ENCODE peak calls at places on chromosome 18, in five cellular contexts. X, Q, A, J and Y are unnamed samples. For H3K9me3, the result is how much of the 10 kb centered on the place peaks cover.

GRCh38 chr18:61096231-61096630 is 237.0 kb upstream of the CDH20 start:
- DNase-seq in X (no peak), A (no peak), Q (no peak), J (no peak), Y (no peak)

GRCh38 chr18:60693426-60693825 is 320.9 kb upstream of the MC4R start:
- DNase-seq in A (no peak), Q (no peak), J (no peak), X (no peak), Y (no peak)

GRCh38 chr18:74115046-74115445 is 32.6 kb downstream of the FBXO15 start:
- DNase-seq in J (no peak), A (peak), X (no peak), Q (peak), Y (no peak)

GRCh38 chr18:13216732-13217465 is 1.7 kb upstream of the LDLRAD4 start:
- DNase-seq in A (no peak), J (peak), Q (peak), X (no peak), Y (peak)

GRCh38 chr18:68397241-68398035 is 317.5 kb downstream of the TMX3 start:
- DNase-seq in A (no peak), Q (no peak), J (no peak), X (no peak), Y (no peak)

GRCh38 chr18:78069784-78070664 is 820.4 kb downstream of the GALR1 start:
- DNase-seq in A (no peak), J (peak), X (no peak), Q (no peak), Y (peak)

GRCh38 chr18:61400714-61401113 is 67.5 kb downstream of the CDH20 start:
- DNase-seq in A (peak), Q (peak), X (no peak), J (no peak), Y (no peak)

GRCh38 chr18:57730146-57730545 is 73.0 kb downstream of the ATP8B1 start:
- DNase-seq in A (no peak), Q (peak), J (no peak), X (no peak), Y (no peak)

GRCh38 chr18:60555629-60556028 is 183.1 kb upstream of the MC4R start:
- DNase-seq in J (no peak), A (no peak), Q (peak), X (no peak), Y (no peak)

GRCh38 chr18:76376668-76377358 is 118.2 kb downstream of the ZNF516 start:
- DNase-seq in A (no peak), X (no peak), Q (no peak), J (no peak), Y (no peak)

GRCh38 chr18:50578030-50578429 is 18.1 kb downstream of the MAPK4 start:
- DNase-seq in A (no peak), Q (no peak), X (no peak), J (no peak), Y (no peak)

GRCh38 chr18:76391038-76391437 is 104.0 kb downstream of the ZNF516 start:
- DNase-seq in J (no peak), X (no peak), A (no peak), Q (no peak), Y (no peak)

GRCh38 chr18:45014047-45014501 is 333.4 kb downstream of the SETBP1 start:
- DNase-seq in X (peak), A (peak), J (peak), Q (peak), Y (no peak)

GRCh38 chr18:48767090-48767670 is 183.6 kb downstream of the SMAD7 start:
- DNase-seq in J (no peak), Q (peak), X (no peak), A (no peak), Y (no peak)

GRCh38 chr18:49081511-49082146 is 130.9 kb upstream of the SMAD7 start:
- DNase-seq in X (no peak), A (no peak), J (no peak), Q (no peak), Y (no peak)

GRCh38 chr18:63374520-63374919 is 7.5 kb upstream of the KDSR start:
- DNase-seq in Q (no peak), X (no peak), J (no peak), A (peak), Y (no peak)

GRCh38 chr18:65298422-65298821 is 452.4 kb upstream of the CDH7 start:
- DNase-seq in X (no peak), Q (no peak), A (no peak), J (no peak), Y (no peak)

GRCh38 chr18:58714259-58714658 is 43.0 kb downstream of the MALT1 start:
- DNase-seq in A (no peak), X (no peak), Q (no peak), J (no peak), Y (no peak)

GRCh38 chr18:1914489-1914888 is 656.8 kb downstream of the METTL4 start:
- DNase-seq in Q (no peak), X (peak), A (no peak), J (no peak), Y (no peak)

GRCh38 chr18:35311506-35311905 is 21.5 kb upstream of the ZSCAN30 start:
- DNase-seq in X (no peak), Q (peak), A (no peak), J (no peak), Y (no peak)

GRCh38 chr18:63178526-63178880 is 141.1 kb downstream of the BCL2 start:
- DNase-seq in J (peak), X (no peak), A (no peak), Q (peak), Y (peak)

GRCh38 chr18:48367557-48367956 is 41.6 kb downstream of the ZBTB7C start:
- DNase-seq in X (no peak), J (no peak), A (no peak), Q (no peak), Y (no peak)

GRCh38 chr18:37403100-37403781 is 162.4 kb downstream of the CELF4 start:
- DNase-seq in Q (peak), A (peak), J (peak), X (no peak), Y (no peak)

GRCh38 chr18:49769047-49769708 is 44.2 kb downstream of the ACAA2 start:
- DNase-seq in X (no peak), J (no peak), Q (no peak), A (no peak), Y (no peak)

GRCh38 chr18:48771641-48772380 is 179.0 kb downstream of the SMAD7 start:
- DNase-seq in Q (no peak), J (no peak), A (no peak), X (no peak), Y (no peak)

GRCh38 chr18:76405280-76405679 is 89.8 kb downstream of the ZNF516 start:
- DNase-seq in J (no peak), X (no peak), Q (no peak), A (no peak), Y (peak)

GRCh38 chr18:22325396-22325795 is 92.3 kb downstream of the CTAGE1 start:
- DNase-seq in A (no peak), J (no peak), Q (no peak), X (no peak), Y (no peak)

GRCh38 chr18:33210575-33211189 is 229.8 kb downstream of the CCDC178 start:
- DNase-seq in J (peak), X (peak), Q (peak), A (no peak), Y (no peak)

GRCh38 chr18:49059028-49059670 is 108.4 kb upstream of the SMAD7 start:
- DNase-seq in A (no peak), J (no peak), Q (no peak), X (peak), Y (no peak)

GRCh38 chr18:74579704-74580103 is 18.0 kb upstream of the ZNF407 start:
- DNase-seq in A (no peak), J (no peak), X (no peak), Q (no peak), Y (no peak)

GRCh38 chr18:23949863-23950262 is 64.7 kb upstream of the TTC39C start:
- DNase-seq in X (no peak), J (no peak), Q (no peak), A (no peak), Y (no peak)

GRCh38 chr18:13500891-13501887 is 225.2 kb downstream of the FAM210A start:
- DNase-seq in X (peak), A (no peak), Q (peak), J (peak), Y (peak)

GRCh38 chr18:13456736-13457271 is 238.2 kb downstream of the LDLRAD4 start:
- DNase-seq in A (no peak), X (no peak), Q (no peak), J (no peak), Y (no peak)

DNA sequence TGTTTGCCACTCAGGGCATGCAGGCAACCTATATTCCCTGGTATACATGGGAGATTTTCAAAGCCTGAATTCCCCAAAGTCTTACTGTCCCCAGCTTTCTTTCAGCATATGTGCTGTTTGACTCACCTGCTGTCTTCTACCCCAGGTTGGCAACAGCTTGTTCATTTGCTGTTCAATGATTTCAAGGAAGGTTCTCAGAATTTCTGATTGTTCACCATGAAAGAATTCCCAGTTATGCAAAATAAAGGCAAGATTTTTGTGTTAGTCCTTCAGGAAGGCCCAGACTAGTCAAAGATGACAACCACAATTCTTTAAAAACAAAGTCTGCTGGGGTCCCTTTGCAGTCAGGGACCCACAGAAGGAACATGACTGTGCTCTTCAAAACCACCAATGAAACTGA is 1057.8 kb upstream of the CDH2 start:
- DNase-seq in Q (no peak), J (no peak), X (no peak), A (no peak), Y (no peak)
- H3K9me3 ChIP-seq in Q (under half), J (under half), X (under half), A (under half), Y (under half)

DNA sequence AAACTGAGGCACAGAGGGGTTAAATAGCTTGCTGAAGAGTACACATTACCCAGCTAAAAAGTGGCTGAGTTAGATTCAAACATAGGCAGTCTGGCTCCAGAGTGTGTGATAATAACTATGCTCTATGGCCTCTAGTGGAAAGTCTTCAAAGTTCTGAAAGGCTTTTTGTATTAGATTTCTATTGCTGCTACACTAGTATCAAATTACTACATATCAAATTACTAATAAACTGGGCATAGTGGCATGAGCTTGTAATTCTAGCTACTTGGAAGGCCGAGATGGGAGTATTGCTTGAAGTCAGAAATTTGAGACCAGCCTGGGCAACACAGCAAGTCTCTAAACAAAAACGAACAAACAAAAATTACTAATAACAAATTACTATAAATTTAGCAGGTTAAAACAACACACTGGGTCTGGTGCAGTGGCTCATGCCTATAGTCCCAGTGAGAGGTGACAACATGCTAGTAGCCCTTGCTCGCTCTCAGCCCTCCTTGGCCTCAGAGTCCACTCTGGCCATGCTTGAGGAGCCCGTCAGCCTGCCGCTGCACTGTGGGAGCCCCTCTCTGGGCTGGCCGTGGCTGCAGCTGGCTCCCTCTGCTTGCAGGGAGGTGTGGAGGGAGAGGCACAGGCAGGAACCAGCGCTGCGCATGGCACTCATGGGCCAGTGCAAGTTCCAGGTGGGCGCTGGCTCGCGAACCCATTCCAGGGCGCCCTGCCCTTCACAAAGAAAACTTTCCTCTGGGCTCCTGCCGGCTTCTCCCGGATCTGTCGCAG is 38.2 kb upstream of the TWSG1 start:
- DNase-seq in Q (no peak), A (no peak), X (no peak), J (no peak), Y (no peak)
- H3K9me3 ChIP-seq in Q (under half), A (under half), X (under half), J (under half), Y (under half)

GRCh38 chr18:11391636-11392035 is 217.8 kb upstream of the SLC35G4 start:
- DNase-seq in X (no peak), Q (no peak), A (no peak), J (no peak), Y (no peak)

GRCh38 chr18:11392292-11392691 is 217.1 kb upstream of the SLC35G4 start:
- DNase-seq in A (no peak), X (no peak), Q (no peak), J (no peak), Y (no peak)

GRCh38 chr18:11387880-11388279 is 221.5 kb upstream of the SLC35G4 start:
- DNase-seq in A (no peak), X (peak), Q (peak), J (peak), Y (peak)

GRCh38 chr18:11392974-11393373 is 216.4 kb upstream of the SLC35G4 start:
- DNase-seq in A (no peak), J (no peak), X (no peak), Q (no peak), Y (no peak)

DNA sequence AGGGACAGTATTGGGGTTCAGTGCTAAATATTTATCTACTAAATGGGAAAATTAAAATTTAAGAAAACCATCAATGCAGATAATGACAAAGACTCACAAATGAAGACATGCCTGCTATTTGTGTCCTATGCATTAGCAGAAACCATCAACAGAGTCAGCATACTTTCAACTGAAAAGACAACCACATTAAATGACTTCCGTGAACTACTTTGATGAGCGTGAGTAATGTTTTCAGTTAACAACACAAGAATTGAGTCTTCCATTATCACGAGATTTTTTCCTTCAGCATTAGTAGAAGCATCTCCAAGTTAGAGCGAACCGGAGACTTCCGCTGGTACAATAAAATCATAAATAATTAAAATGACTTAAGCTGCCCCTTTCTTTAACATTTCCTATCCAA is 220.1 kb upstream of the SLC35G4 start:
- DNase-seq in X (no peak), J (no peak), A (no peak), Q (no peak), Y (no peak)
- H3K9me3 ChIP-seq in X (under half), J (under half), A (under half), Q (under half), Y (under half)

DNA sequence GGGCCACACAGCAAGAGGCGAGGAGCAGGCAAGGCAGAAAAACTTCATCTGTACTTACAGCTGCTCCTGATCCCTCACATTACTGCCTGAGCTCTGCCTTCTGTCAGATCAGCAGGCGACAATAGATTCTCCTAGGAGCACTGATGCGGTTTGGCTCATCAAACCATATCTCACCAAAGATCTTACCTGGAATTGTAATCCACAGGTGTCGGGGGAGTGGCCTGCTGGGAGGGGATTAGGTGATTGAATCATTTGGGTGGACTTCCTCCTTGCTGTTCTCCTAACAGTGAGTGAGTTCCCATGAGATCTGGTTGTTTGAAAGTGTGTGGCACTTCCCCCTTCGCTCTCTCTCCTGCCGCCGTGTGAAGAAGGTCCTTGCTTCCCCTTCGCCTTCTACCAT is 647.3 kb downstream of the SOCS6 start:
- DNase-seq in X (no peak), A (no peak), Q (no peak), J (no peak), Y (no peak)
- H3K9me3 ChIP-seq in X (under half), A (under half), Q (under half), J (under half), Y (under half)

GRCh38 chr18:7890078-7890477 is 323.0 kb downstream of the PTPRM start:
- DNase-seq in A (no peak), X (no peak), Q (no peak), J (no peak), Y (no peak)

GRCh38 chr18:7889515-7889914 is 322.4 kb downstream of the PTPRM start:
- DNase-seq in J (no peak), X (no peak), Q (no peak), A (no peak), Y (no peak)

GRCh38 chr18:7886436-7886835 is 319.3 kb downstream of the PTPRM start:
- DNase-seq in J (no peak), Q (no peak), X (no peak), A (no peak), Y (no peak)

GRCh38 chr18:7885763-7886295 is 318.7 kb downstream of the PTPRM start:
- DNase-seq in A (no peak), Q (no peak), J (no peak), X (no peak), Y (no peak)
- H3K9me3 ChIP-seq in A (under half), Q (under half), J (under half), X (under half), Y (under half)

GRCh38 chr18:55920063-55920462 is 332.1 kb upstream of the TCF4 start:
- DNase-seq in X (no peak), Q (no peak), A (no peak), J (no peak), Y (no peak)
- H3K9me3 ChIP-seq in X (under half), Q (under half), A (under half), J (under half), Y (under half)

GRCh38 chr18:79484661-79485621 is 89.2 kb downstream of the NFATC1 start:
- DNase-seq in J (peak), X (no peak), A (peak), Q (peak), Y (peak)

GRCh38 chr18:79486356-79487197 is 90.8 kb downstream of the NFATC1 start:
- DNase-seq in Q (no peak), X (no peak), J (no peak), A (no peak), Y (no peak)

GRCh38 chr18:79483971-79484491 is 88.3 kb downstream of the NFATC1 start:
- DNase-seq in Q (no peak), X (no peak), J (no peak), A (no peak), Y (no peak)

GRCh38 chr18:79487198-79488165 is 91.8 kb downstream of the NFATC1 start:
- DNase-seq in X (no peak), J (no peak), A (no peak), Q (no peak), Y (no peak)

GRCh38 chr18:79485788-79486355 is 90.1 kb downstream of the NFATC1 start:
- DNase-seq in J (no peak), Q (peak), A (peak), X (no peak), Y (no peak)
- H3K9me3 ChIP-seq in J (under half), Q (under half), A (under half), X (under half), Y (under half)

DNA sequence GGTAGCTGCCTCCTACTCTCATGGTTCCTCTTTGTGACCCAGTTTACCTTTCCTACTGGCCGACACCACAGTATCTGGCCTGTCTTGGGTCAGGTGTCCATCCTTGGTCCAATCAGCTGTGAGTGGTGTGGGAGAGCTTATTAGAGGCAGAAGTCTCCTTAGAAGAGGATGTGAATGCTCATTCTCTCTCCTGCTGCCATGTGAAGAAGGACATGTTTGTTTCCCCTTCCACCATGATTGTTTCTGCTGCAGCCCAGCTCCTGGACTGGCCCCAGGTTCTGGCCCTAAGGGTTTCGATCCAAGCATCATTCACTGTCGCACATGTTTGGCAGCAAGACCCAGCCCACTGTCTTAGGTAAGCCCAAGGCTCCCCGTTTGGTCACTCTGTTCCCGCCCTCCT is 55.3 kb upstream of the TGIF1 start:
- DNase-seq in J (no peak), Q (no peak), A (no peak), X (no peak), Y (no peak)
- H3K9me3 ChIP-seq in J (under half), Q (under half), A (under half), X (under half), Y (under half)